ENCODE peak calls at places on chromosome 10, in five cellular contexts. I, M, O, C and J are unnamed samples.

GRCh38 chr10:71486465-71487114 is 89.9 kb downstream of the CDH23 start:
- DNase-seq in C (no peak), M (peak; percentile 32), I (peak; percentile 46), O (peak; percentile 74), J (peak; percentile 50)

GRCh38 chr10:45001382-45002148 is 842 bp downstream of the ZNF22 start:
- DNase-seq in M (peak; percentile 75), I (peak; percentile 83), C (peak; percentile 63), O (peak; percentile 84), J (peak; percentile 83)

GRCh38 chr10:113751116-113751728 is at the start of gene PLEKHS1:
- DNase-seq in I (no peak), O (no peak), M (peak; percentile 7), C (no peak), J (no peak)

GRCh38 chr10:96637709-96638108 is 50.9 kb upstream of the TM9SF3 start:
- DNase-seq in M (no peak), C (no peak), O (no peak), I (no peak), J (no peak)

GRCh38 chr10:114856544-114857287 is 35.1 kb downstream of the FHIP2A start:
- DNase-seq in I (peak; percentile 95), O (no peak), C (no peak), M (peak; percentile 42), J (no peak)

GRCh38 chr10:132322621-132323048 is 9.4 kb upstream of the LRRC27 start:
- DNase-seq in M (no peak), O (peak; percentile 20), I (peak; percentile 68), C (no peak), J (peak; percentile 51)

GRCh38 chr10:106395061-106395749 is 769.3 kb downstream of the SORCS1 start:
- DNase-seq in M (no peak), C (no peak), I (peak; percentile 8), O (no peak), J (no peak)

GRCh38 chr10:11823122-11823988 is at the start of gene PROSER2:
- DNase-seq in I (peak; percentile 67), C (peak; percentile 77), M (no peak), O (peak; percentile 78), J (peak; percentile 66)

GRCh38 chr10:127976701-127977367 is 69.9 kb downstream of the PTPRE start:
- DNase-seq in O (no peak), M (no peak), C (no peak), I (peak; percentile 28), J (no peak)

GRCh38 chr10:22670796-22671195 is 43.6 kb downstream of the PIP4K2A start:
- DNase-seq in I (peak; percentile 60), M (no peak), C (no peak), O (no peak), J (no peak)

GRCh38 chr10:123357363-123358075 is 203.3 kb downstream of the BUB3 start:
- DNase-seq in O (no peak), M (no peak), I (no peak), C (no peak), J (no peak)

GRCh38 chr10:35307297-35307696 is 29.0 kb upstream of the CCNY start:
- DNase-seq in I (peak; percentile 43), C (no peak), O (no peak), M (no peak), J (no peak)

GRCh38 chr10:115850666-115851065 is 422.3 kb downstream of the GFRA1 start:
- DNase-seq in O (no peak), C (no peak), I (no peak), M (no peak), J (no peak)

GRCh38 chr10:111598433-111599059 is 521.7 kb downstream of the ADRA2A start:
- DNase-seq in M (peak; percentile 53), I (peak; percentile 78), C (peak; percentile 34), O (no peak), J (peak; percentile 73)

GRCh38 chr10:3220853-3221252 is 48.3 kb upstream of the PITRM1 start:
- DNase-seq in C (no peak), M (no peak), I (peak; percentile 82), O (no peak), J (no peak)

DNA sequence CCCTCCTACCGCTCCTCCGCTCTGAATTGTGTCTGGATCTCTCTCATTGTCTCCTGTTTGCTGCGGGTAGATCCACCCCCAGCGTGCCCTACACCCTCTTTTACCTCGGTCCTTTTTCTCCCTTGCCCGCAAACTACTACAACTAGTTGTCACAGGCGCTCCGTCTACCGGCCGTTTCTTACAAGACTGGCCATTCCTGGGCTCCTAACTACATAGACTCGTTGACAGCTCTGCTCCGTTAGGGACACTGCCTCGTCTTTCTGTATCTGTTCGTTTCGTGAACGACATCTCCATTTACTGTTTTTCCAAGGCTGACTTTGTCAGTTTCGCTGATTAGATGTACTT is 793 bp downstream of the TAF3 start:
- DNase-seq in I (peak; percentile 53), C (peak; percentile 42), M (peak; percentile 55), O (peak; percentile 51), J (peak; percentile 58)
- TF ChIP-seq CTCF in I (peak; percentile 52), C (no peak), M (peak; percentile 49), O (peak; percentile 18), J (peak; percentile 20)

GRCh38 chr10:94496010-94496409 is 49.6 kb upstream of the HELLS start:
- DNase-seq in I (peak; percentile 49), C (no peak), O (no peak), M (no peak), J (peak; percentile 73)
- H3K4me3 ChIP-seq in I (no peak overlapping the region), C (no peak overlapping the region), O (no peak overlapping the region), M (no peak overlapping the region), J (no peak overlapping the region)

GRCh38 chr10:47062801-47063200 is 151.6 kb downstream of the PTPN20 start:
- DNase-seq in C (no peak), I (peak; percentile 50), O (no peak), M (no peak), J (no peak)
- TF ChIP-seq CTCF in C (no peak), I (peak; percentile 45), O (no peak), M (peak; percentile 12), J (no peak)

GRCh38 chr10:84540617-84541288 is 212.4 kb downstream of the CCSER2 start:
- DNase-seq in C (peak; percentile 62), O (peak; percentile 74), I (peak; percentile 72), M (peak; percentile 51), J (peak; percentile 59)

GRCh38 chr10:84539244-84539643 is 210.9 kb downstream of the CCSER2 start:
- DNase-seq in C (no peak), O (no peak), M (no peak), I (peak; percentile 48), J (no peak)

GRCh38 chr10:84541289-84541637 is 212.9 kb downstream of the CCSER2 start:
- DNase-seq in M (no peak), C (no peak), O (no peak), I (no peak), J (peak; percentile 33)

GRCh38 chr10:84538036-84538435 is 209.6 kb downstream of the CCSER2 start:
- DNase-seq in O (no peak), I (no peak), C (no peak), M (no peak), J (no peak)

DNA sequence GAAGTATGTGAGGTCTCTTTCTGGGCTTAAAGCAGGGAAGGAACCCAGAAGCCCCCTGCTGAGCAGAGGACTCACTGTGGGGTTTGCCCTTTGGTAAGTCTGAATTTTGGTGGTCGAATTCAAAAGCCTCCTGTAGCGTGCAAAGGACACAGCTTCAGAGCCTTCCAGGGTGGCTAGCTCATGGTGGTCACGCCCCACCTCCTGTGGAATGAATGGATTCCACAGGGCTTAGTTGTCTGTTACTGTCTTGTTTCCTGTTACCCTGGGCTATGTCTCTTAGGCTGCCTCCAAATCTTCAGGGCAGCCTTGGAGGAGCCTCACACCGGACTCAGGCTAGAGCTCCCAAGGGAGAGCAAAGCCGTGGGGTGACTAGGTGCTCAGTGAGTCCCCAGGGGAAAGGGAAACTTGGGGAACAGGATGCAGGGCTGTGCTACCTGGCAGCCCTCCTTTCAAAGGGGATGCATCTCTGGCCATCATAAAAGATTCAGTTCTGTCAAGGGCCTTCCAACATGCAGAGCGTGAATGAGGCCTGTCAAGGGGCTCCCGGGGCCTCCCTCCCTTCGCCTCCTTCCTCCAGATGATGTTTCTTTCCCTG is 211.7 kb downstream of the CCSER2 start:
- DNase-seq in I (peak; percentile 93), C (no peak), M (no peak), O (no peak), J (no peak)
- H3K4me3 ChIP-seq in I (peak overlapping the region; percentile 50), C (no peak overlapping the region), M (peak overlapping the region; percentile 64), O (peak overlapping the region; percentile 53), J (no peak overlapping the region)

GRCh38 chr10:681670-682318 is 7.7 kb downstream of the DIP2C start:
- DNase-seq in I (peak; percentile 16), O (no peak), C (no peak), M (no peak), J (no peak)

GRCh38 chr10:682931-683447 is 6.5 kb downstream of the DIP2C start:
- DNase-seq in C (no peak), M (no peak), I (no peak), O (no peak), J (no peak)

GRCh38 chr10:686155-686931 is 3.1 kb downstream of the DIP2C start:
- DNase-seq in M (no peak), I (no peak), O (no peak), C (no peak), J (no peak)

GRCh38 chr10:685613-686012 is 3.9 kb downstream of the DIP2C start:
- DNase-seq in C (no peak), O (no peak), M (no peak), I (no peak), J (no peak)

GRCh38 chr10:683448-684071 is 5.9 kb downstream of the DIP2C start:
- DNase-seq in O (no peak), M (no peak), I (peak; percentile 59), C (no peak), J (no peak)
- TF ChIP-seq CTCF in O (no peak), M (no peak), I (no peak), C (no peak), J (no peak)